ENCODE peak calls at places on chromosomes 11 and 22, in eight cellular contexts. A, T, K, H, Y, M, V and B are unnamed samples.

GRCh38 chr11:134535029-134536025 is 123.3 kb upstream of the B3GAT1 start:
- DNase-seq in K (no peak), M (no peak), Y (no peak), H (no peak), V (no peak), A (peak), T (no peak), B (no peak)

GRCh38 chr11:133228406-133229330 is 303.6 kb downstream of the OPCML start:
- DNase-seq in H (no peak), V (no peak), A (no peak), K (no peak), T (no peak), M (no peak), Y (no peak), B (no peak)

GRCh38 chr22:16563555-16564520 is 28.8 kb downstream of the CCT8L2 start:
- DNase-seq in H (no peak), M (no peak), K (no peak), Y (no peak), T (no peak), V (no peak), A (no peak), B (no peak)

GRCh38 chr11:13009476-13009920 is 382 bp downstream of the RASSF10 start:
- DNase-seq in K (no peak), H (no peak), M (no peak), T (no peak), Y (no peak), A (no peak), V (no peak), B (no peak)

GRCh38 chr11:7524831-7525230 is 11.0 kb downstream of the PPFIBP2 start:
- DNase-seq in A (no peak), K (no peak), Y (no peak), V (peak), H (no peak), M (no peak), T (no peak), B (peak)

GRCh38 chr22:40679964-40680818 is 907 bp downstream of the MCHR1 start:
- DNase-seq in V (no peak), A (no peak), M (no peak), Y (peak), K (no peak), T (no peak), H (peak), B (no peak)

GRCh38 chr22:39278040-39278439 is 33.3 kb upstream of the PDGFB start:
- DNase-seq in T (no peak), M (no peak), H (no peak), V (no peak), Y (peak), A (peak), K (no peak), B (no peak)

GRCh38 chr22:25656724-25657123 is 85.3 kb upstream of the MYO18B start:
- DNase-seq in H (no peak), M (no peak), T (no peak), K (no peak), V (no peak), A (no peak), Y (no peak), B (no peak)

GRCh38 chr11:46963848-46964247 is 27.3 kb downstream of the CSTPP1 start:
- DNase-seq in H (no peak), Y (no peak), A (no peak), V (no peak), T (no peak), K (no peak), M (no peak), B (no peak)

GRCh38 chr11:122154227-122154626 is 38.2 kb upstream of the BLID start:
- DNase-seq in A (no peak), H (no peak), M (no peak), V (no peak), K (no peak), T (no peak), Y (no peak), B (no peak)
- H3K4me3 ChIP-seq in A (no peak), H (peak), M (no peak), V (no peak), K (no peak), T (no peak), Y (no peak), B (no peak)

GRCh38 chr22:37479196-37479595 is 7.0 kb downstream of the MFNG start:
- DNase-seq in M (no peak), V (no peak), H (no peak), T (no peak), A (no peak), K (no peak), Y (no peak), B (no peak)

GRCh38 chr22:37480387-37481346 is 5.5 kb downstream of the MFNG start:
- DNase-seq in H (no peak), V (no peak), A (no peak), M (no peak), Y (no peak), K (no peak), T (no peak), B (no peak)

GRCh38 chr22:37473437-37473946 is 12.7 kb downstream of the MFNG start:
- DNase-seq in V (no peak), T (no peak), Y (no peak), K (no peak), A (no peak), M (no peak), H (no peak), B (no peak)

GRCh38 chr22:37474447-37475090 is 11.6 kb downstream of the MFNG start:
- DNase-seq in H (no peak), V (no peak), A (no peak), K (no peak), Y (no peak), M (no peak), T (no peak), B (no peak)

DNA sequence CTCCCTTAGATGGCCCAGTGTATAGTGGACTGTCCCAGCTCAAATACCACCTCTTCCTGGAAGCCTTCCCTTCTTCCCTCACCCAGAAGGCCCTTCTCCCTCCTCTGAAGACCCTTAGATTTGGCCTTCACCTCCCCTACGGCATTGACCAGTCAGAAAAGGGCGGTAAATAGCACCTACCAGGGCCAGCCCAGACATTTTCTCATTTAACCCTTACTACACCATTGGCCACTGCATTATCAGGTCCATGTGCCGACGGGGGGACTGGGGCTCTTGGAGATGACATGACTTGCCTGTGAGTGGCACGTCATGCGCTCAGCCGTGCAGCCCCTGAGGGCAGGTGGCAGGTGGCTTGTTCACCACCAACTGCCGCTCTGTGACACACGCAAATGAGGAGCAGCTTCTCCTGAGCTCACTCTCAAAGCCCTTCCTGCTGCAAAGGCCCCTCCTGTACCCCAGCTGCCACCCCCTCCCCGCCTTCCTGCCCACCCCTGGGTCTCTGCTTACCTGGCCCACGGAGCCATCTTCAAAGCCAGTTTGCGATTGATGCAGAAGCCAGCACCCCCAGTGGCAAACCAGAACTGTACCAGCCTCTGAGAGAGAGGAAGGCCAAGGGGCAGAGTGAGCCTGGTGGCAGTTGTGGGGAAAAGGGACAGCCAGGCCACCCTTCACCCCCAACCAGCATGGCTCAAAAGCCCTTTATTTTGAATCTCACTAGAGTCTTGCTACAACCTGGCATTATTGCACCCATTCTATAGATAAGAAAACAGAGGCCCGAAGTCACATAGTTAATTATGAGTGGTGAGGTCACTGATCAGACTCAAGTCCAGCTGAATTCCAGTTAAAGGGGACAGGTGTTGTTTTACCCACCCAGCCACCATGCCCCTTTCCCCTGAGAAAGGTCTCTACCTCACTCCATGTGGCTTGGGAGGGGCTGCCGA is 9.5 kb downstream of the MFNG start:
- DNase-seq in M (no peak), Y (no peak), K (no peak), V (no peak), T (no peak), A (no peak), H (no peak), B (no peak)
- TF ChIP-seq CTCF in M (no peak), Y (no peak), K (no peak), V (no peak), T (no peak), A (no peak), H (no peak), B (no peak)

GRCh38 chr11:126344291-126344970 is 11.1 kb upstream of the ST3GAL4 start:
- DNase-seq in Y (no peak), T (no peak), H (no peak), A (no peak), V (no peak), M (no peak), K (no peak), B (no peak)

GRCh38 chr11:126346586-126346940 is 8.9 kb upstream of the ST3GAL4 start:
- DNase-seq in V (no peak), Y (no peak), M (no peak), K (no peak), A (no peak), T (no peak), H (no peak), B (no peak)

GRCh38 chr11:126347751-126348628 is 7.5 kb upstream of the ST3GAL4 start:
- DNase-seq in K (no peak), H (no peak), T (no peak), M (no peak), Y (peak), A (no peak), V (no peak), B (no peak)

GRCh38 chr11:126345283-126345682 is 10.2 kb upstream of the ST3GAL4 start:
- DNase-seq in V (no peak), H (no peak), Y (no peak), T (no peak), K (no peak), A (no peak), M (no peak), B (no peak)

GRCh38 chr11:126345759-126346585 is 9.5 kb upstream of the ST3GAL4 start:
- DNase-seq in T (peak), V (no peak), Y (peak), M (peak), A (peak), K (no peak), H (no peak), B (no peak)
- H3K4me3 ChIP-seq in T (no peak), V (no peak), Y (no peak), M (no peak), A (no peak), K (no peak), H (no peak), B (no peak)

GRCh38 chr22:41946360-41947180 is at the start of gene CENPM:
- DNase-seq in M (peak), H (peak), A (peak), V (peak), T (peak), K (peak), Y (peak), B (no peak)
- TF ChIP-seq CTCF in M (no peak), H (no peak), A (no peak), V (peak), T (peak), K (peak), Y (peak), B (peak)